ENCODE peak calls at places on chromosome 10, in four cellular contexts. C, A, T and R are unnamed samples.

GRCh38 chr10:48254745-48255144 is 19.8 kb downstream of the FRMPD2 start:
- DNase-seq in C (no peak), A (no peak), T (no peak), R (no peak)

GRCh38 chr10:78806805-78807221 is 262.0 kb upstream of the ZMIZ1 start:
- DNase-seq in C (no peak), A (no peak), T (no peak), R (no peak)

GRCh38 chr10:115355162-115355760 is 262.1 kb downstream of the ATRNL1 start:
- DNase-seq in C (no peak), A (peak), T (no peak), R (no peak)

GRCh38 chr10:118106426-118106825 is 59.7 kb upstream of the RAB11FIP2 start:
- DNase-seq in C (no peak), A (peak), T (no peak), R (no peak)

GRCh38 chr10:58028597-58029366 is 238.9 kb downstream of the IPMK start:
- DNase-seq in C (no peak), A (no peak), T (no peak), R (no peak)

GRCh38 chr10:51030480-51030879 is 43.8 kb upstream of the PRKG1 start:
- DNase-seq in C (no peak), A (no peak), T (no peak), R (no peak)

GRCh38 chr10:88687853-88688467 is 18.1 kb upstream of the LIPK start:
- DNase-seq in C (no peak), A (no peak), T (no peak), R (no peak)

GRCh38 chr10:130357951-130358350 is 221.8 kb downstream of the GLRX3 start:
- DNase-seq in C (no peak), A (no peak), T (no peak), R (no peak)

GRCh38 chr10:23171232-23171876 is 20.8 kb upstream of the PTF1A start:
- DNase-seq in C (no peak), A (no peak), T (no peak), R (no peak)

GRCh38 chr10:47376522-47377220 is 7.4 kb downstream of the ZNF488 start:
- DNase-seq in C (peak), A (peak), T (no peak), R (peak)

GRCh38 chr10:128556575-128556974 is 430.4 kb upstream of the MKI67 start:
- DNase-seq in C (no peak), A (no peak), T (no peak), R (no peak)

GRCh38 chr10:4280481-4281206 is 495.6 kb upstream of the KLF6 start:
- DNase-seq in C (no peak), A (peak), T (no peak), R (no peak)

GRCh38 chr10:132607961-132608495 is 70.4 kb downstream of the INPP5A start:
- DNase-seq in C (no peak), A (no peak), T (peak), R (no peak)

GRCh38 chr10:132707121-132707775 is 78.7 kb downstream of the NKX6-2 start:
- DNase-seq in C (no peak), A (peak), T (peak), R (no peak)

GRCh38 chr10:104257235-104257634 is 2.5 kb downstream of the GSTO1 start:
- DNase-seq in C (no peak), A (no peak), T (no peak), R (no peak)

GRCh38 chr10:70034252-70034651 is 18.4 kb upstream of the MACROH2A2 start:
- DNase-seq in C (no peak), A (no peak), T (no peak), R (no peak)

GRCh38 chr10:125881192-125881591 is at the start of gene DHX32:
- DNase-seq in C (no peak), A (no peak), T (no peak), R (no peak)

GRCh38 chr10:101137271-101137670 is 6.2 kb downstream of the TLX1 start:
- DNase-seq in C (no peak), A (no peak), T (no peak), R (no peak)

GRCh38 chr10:3747248-3747960 is 37.6 kb downstream of the KLF6 start:
- DNase-seq in C (no peak), A (no peak), T (peak), R (peak)

GRCh38 chr10:21401196-21401595 is 124.3 kb downstream of the SKIDA1 start:
- DNase-seq in C (no peak), A (no peak), T (no peak), R (no peak)

GRCh38 chr10:104447899-104448298 is 94.3 kb downstream of the CFAP58 start:
- DNase-seq in C (no peak), A (no peak), T (no peak), R (no peak)

GRCh38 chr10:13759167-13759566 is 172.4 kb downstream of the PRPF18 start:
- DNase-seq in C (no peak), A (no peak), T (no peak), R (no peak)

GRCh38 chr10:22219308-22219707 is 1.5 kb upstream of the EBLN1 start:
- DNase-seq in C (no peak), A (no peak), T (no peak), R (no peak)

GRCh38 chr10:103795634-103796265 is 59.6 kb downstream of the SH3PXD2A start:
- DNase-seq in C (no peak), A (no peak), T (no peak), R (no peak)

GRCh38 chr10:5895804-5896203 is 5.8 kb downstream of the FBH1 start:
- DNase-seq in C (no peak), A (no peak), T (no peak), R (no peak)

GRCh38 chr10:121942749-121943148 is 14.9 kb upstream of the ATE1 start:
- DNase-seq in C (no peak), A (no peak), T (no peak), R (no peak)

GRCh38 chr10:102120142-102120986 is at the start of gene LDB1:
- DNase-seq in C (peak), A (peak), T (peak), R (peak)

GRCh38 chr10:106711313-106711906 is 453.1 kb downstream of the SORCS1 start:
- DNase-seq in C (peak), A (peak), T (no peak), R (no peak)

GRCh38 chr10:47452495-47453434 is 31.1 kb downstream of the ANXA8 start:
- DNase-seq in C (no peak), A (no peak), T (peak), R (peak)

GRCh38 chr10:100993986-100994708 is 5.5 kb upstream of the LZTS2 start:
- DNase-seq in C (no peak), A (no peak), T (no peak), R (no peak)

GRCh38 chr10:71229726-71230655 is 17.6 kb downstream of the UNC5B start:
- DNase-seq in C (no peak), A (no peak), T (no peak), R (no peak)

GRCh38 chr10:29535778-29536459 is 98.9 kb downstream of the SVIL start:
- DNase-seq in C (no peak), A (no peak), T (no peak), R (peak)
- TF ChIP-seq CTCF in C (no peak), A (no peak), T (no peak), R (peak)

DNA sequence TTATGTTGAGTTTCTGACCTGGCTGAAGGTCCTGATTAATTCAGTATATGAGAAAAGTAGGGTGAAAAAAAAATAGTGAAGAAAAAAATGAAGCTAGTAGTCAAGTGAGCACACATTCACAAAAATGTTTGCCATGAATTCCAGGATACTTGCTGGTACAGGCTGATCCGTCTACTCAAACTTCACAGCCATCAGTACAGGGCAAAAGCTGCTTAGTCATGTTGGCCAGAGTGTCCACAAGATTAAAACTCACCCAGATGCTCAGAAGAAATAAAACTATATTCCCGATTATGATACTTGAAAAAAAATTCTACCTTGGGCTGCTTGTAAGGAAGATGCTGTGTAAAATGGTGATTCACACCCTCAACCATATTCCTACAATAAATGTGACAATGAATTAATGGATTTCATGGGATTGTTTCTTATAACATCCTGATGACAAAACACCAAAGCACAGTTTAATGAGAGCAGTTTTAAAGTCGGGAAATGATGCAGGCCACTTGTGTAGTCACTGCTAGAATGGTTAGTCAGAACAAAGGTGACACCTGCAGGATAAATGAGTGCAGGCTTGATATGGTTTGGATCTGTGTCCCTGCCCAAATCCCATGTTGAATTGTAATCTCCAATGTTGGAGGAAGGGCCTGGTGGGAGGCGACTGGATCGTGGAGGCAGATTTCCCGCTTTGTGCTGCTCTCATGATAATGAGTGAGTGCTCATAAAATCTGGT is 49.2 kb upstream of the ANKRD1 start:
- DNase-seq in C (no peak), A (no peak), T (no peak), R (no peak)
- TF ChIP-seq CTCF in C (no peak), A (no peak), T (no peak), R (no peak)

DNA sequence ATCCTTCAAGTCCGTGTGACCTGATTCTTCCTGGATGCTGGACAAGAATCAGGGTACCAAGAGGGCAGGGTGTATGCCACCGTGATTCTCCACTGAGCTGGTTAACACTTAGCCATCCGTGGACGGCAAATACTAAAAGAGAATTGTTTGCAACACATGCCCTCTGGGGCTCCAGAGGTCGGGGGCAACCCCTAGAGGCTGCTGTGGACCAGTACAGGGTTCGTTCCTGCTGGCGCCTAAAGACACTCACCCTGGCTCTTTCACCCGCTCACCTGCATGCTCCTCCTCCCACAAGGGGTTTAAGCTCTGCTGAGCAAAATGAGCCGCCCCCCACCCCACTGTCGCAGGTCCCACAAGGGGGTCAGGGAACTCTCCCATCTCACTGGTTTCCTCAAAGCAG is 148.7 kb upstream of the ITGB1 start:
- DNase-seq in C (no peak), A (no peak), T (no peak), R (no peak)
- TF ChIP-seq CTCF in C (no peak), A (no peak), T (no peak), R (no peak)

DNA sequence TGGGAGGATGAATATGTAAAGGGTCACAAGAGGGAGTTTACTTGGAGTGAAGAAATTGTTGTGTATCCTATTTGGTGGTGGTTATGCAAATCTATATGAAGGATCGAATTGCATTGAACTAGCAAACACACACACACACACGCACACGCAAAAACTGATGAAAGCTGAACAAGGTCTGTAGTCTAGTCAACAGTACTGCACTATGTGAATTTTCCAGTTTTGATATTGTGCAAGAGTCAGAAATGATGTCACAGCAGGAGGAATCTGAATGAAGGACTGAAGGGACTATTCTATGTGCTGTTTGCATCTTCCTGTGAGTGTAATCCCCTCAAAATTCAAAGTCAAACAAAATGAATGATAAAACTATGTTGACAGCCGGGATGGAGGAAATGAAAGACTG is 249.1 kb upstream of the HABP2 start:
- DNase-seq in C (no peak), A (no peak), T (no peak), R (no peak)
- TF ChIP-seq CTCF in C (no peak), A (no peak), T (no peak), R (no peak)

GRCh38 chr10:17234541-17234940 is 6.5 kb downstream of the VIM start:
- DNase-seq in C (no peak), A (no peak), T (no peak), R (no peak)

GRCh38 chr10:17236468-17236886 is 8.4 kb downstream of the VIM start:
- DNase-seq in C (no peak), A (no peak), T (no peak), R (no peak)

GRCh38 chr10:17233534-17233933 is 5.5 kb downstream of the VIM start:
- DNase-seq in C (no peak), A (peak), T (no peak), R (no peak)

GRCh38 chr10:17237163-17237562 is 9.1 kb downstream of the VIM start:
- DNase-seq in C (no peak), A (no peak), T (no peak), R (no peak)

DNA sequence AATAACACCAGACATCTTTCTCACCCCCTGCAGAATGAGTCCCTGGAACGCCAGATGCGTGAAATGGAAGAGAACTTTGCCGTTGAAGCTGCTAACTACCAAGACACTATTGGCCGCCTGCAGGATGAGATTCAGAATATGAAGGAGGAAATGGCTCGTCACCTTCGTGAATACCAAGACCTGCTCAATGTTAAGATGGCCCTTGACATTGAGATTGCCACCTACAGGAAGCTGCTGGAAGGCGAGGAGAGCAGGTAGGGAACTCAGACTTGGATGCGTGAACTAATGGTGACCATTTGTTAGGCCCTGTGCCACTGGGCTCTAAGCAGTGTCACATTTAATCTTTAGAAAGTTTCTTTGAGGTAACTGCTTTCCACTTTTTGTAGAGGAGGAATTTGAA is 7.1 kb downstream of the VIM start:
- DNase-seq in C (no peak), A (no peak), T (no peak), R (no peak)
- TF ChIP-seq CTCF in C (no peak), A (no peak), T (no peak), R (peak)

GRCh38 chr10:46293832-46294640 is 7.2 kb downstream of the ANTXRL start:
- DNase-seq in C (no peak), A (no peak), T (peak), R (no peak)
- TF ChIP-seq CTCF in C (no peak), A (peak), T (no peak), R (no peak)